ENCODE peak calls at places on chromosomes 1 and 21, in ten cellular contexts. One of them, this sample, is unnamed.

GRCh38 chr1:202815120-202815519 is 4.4 kb downstream of the PCAT6 start:
- DNase-seq in mucosa of descending colon: no peak
- DNase-seq in fibroblast of villous mesenchyme: no peak
- DNase-seq in GM23338: no peak
- DNase-seq in fibroblast of mammary gland: no peak
- DNase-seq in OCI-LY7: no peak
- DNase-seq in epithelial cell of esophagus: peak; percentile 55
- DNase-seq in fibroblast of lung: no peak
- DNase-seq in H1: no peak
- DNase-seq in adipocyte: no peak
- DNase-seq in this sample: no peak

GRCh38 chr1:94734963-94735899 is 84.9 kb upstream of the SLC44A3 start:
- DNase-seq in fibroblast of villous mesenchyme: peak; percentile 98
- DNase-seq in fibroblast of lung: peak; percentile 91
- DNase-seq in fibroblast of mammary gland: peak; percentile 75
- DNase-seq in mucosa of descending colon: peak; percentile 69
- DNase-seq in OCI-LY7: no peak
- DNase-seq in adipocyte: peak; percentile 81
- DNase-seq in H1: peak; percentile 31
- DNase-seq in GM23338: peak; percentile 46
- DNase-seq in epithelial cell of esophagus: peak; percentile 82
- DNase-seq in this sample: no peak

GRCh38 chr1:23528245-23528978 is 2.6 kb downstream of the E2F2 start:
- DNase-seq in epithelial cell of esophagus: peak; percentile 91
- DNase-seq in fibroblast of lung: peak; percentile 69
- DNase-seq in mucosa of descending colon: peak; percentile 99
- DNase-seq in fibroblast of villous mesenchyme: peak; percentile 86
- DNase-seq in H1: no peak
- DNase-seq in GM23338: no peak
- DNase-seq in adipocyte: peak; percentile 84
- DNase-seq in OCI-LY7: peak; percentile 96
- DNase-seq in fibroblast of mammary gland: peak; percentile 88
- DNase-seq in this sample: no peak

GRCh38 chr1:219621047-219621786 is 8.3 kb upstream of the ZC3H11B start:
- DNase-seq in fibroblast of mammary gland: no peak
- DNase-seq in adipocyte: no peak
- DNase-seq in GM23338: no peak
- DNase-seq in fibroblast of villous mesenchyme: no peak
- DNase-seq in mucosa of descending colon: no peak
- DNase-seq in OCI-LY7: no peak
- DNase-seq in H1: no peak
- DNase-seq in fibroblast of lung: no peak
- DNase-seq in epithelial cell of esophagus: no peak
- DNase-seq in this sample: no peak

GRCh38 chr1:102872526-102872925 is 235.8 kb downstream of the COL11A1 start:
- DNase-seq in H1: no peak
- DNase-seq in fibroblast of mammary gland: no peak
- DNase-seq in epithelial cell of esophagus: no peak
- DNase-seq in mucosa of descending colon: no peak
- DNase-seq in fibroblast of villous mesenchyme: no peak
- DNase-seq in adipocyte: no peak
- DNase-seq in OCI-LY7: no peak
- DNase-seq in fibroblast of lung: no peak
- DNase-seq in GM23338: peak; percentile 36
- DNase-seq in this sample: peak; percentile 46

GRCh38 chr1:205191617-205192016 is 19.9 kb downstream of the DSTYK start:
- DNase-seq in fibroblast of lung: no peak
- DNase-seq in adipocyte: no peak
- DNase-seq in GM23338: peak; percentile 65
- DNase-seq in OCI-LY7: no peak
- DNase-seq in fibroblast of mammary gland: no peak
- DNase-seq in mucosa of descending colon: no peak
- DNase-seq in epithelial cell of esophagus: no peak
- DNase-seq in H1: no peak
- DNase-seq in fibroblast of villous mesenchyme: no peak
- DNase-seq in this sample: peak; percentile 47

GRCh38 chr1:61388586-61388985 is 306.2 kb downstream of the NFIA start:
- DNase-seq in fibroblast of lung: peak; percentile 80
- DNase-seq in fibroblast of villous mesenchyme: peak; percentile 13
- DNase-seq in fibroblast of mammary gland: peak; percentile 58
- DNase-seq in H1: no peak
- DNase-seq in OCI-LY7: no peak
- DNase-seq in epithelial cell of esophagus: peak; percentile 21
- DNase-seq in mucosa of descending colon: no peak
- DNase-seq in adipocyte: peak; percentile 45
- DNase-seq in GM23338: no peak
- DNase-seq in this sample: no peak

GRCh38 chr1:117812868-117813511 is 116.4 kb downstream of the GDAP2 start:
- DNase-seq in adipocyte: peak; percentile 80
- DNase-seq in GM23338: no peak
- DNase-seq in fibroblast of lung: peak; percentile 68
- DNase-seq in OCI-LY7: no peak
- DNase-seq in fibroblast of mammary gland: peak; percentile 60
- DNase-seq in H1: no peak
- DNase-seq in mucosa of descending colon: no peak
- DNase-seq in fibroblast of villous mesenchyme: peak; percentile 80
- DNase-seq in epithelial cell of esophagus: no peak
- DNase-seq in this sample: no peak

DNA sequence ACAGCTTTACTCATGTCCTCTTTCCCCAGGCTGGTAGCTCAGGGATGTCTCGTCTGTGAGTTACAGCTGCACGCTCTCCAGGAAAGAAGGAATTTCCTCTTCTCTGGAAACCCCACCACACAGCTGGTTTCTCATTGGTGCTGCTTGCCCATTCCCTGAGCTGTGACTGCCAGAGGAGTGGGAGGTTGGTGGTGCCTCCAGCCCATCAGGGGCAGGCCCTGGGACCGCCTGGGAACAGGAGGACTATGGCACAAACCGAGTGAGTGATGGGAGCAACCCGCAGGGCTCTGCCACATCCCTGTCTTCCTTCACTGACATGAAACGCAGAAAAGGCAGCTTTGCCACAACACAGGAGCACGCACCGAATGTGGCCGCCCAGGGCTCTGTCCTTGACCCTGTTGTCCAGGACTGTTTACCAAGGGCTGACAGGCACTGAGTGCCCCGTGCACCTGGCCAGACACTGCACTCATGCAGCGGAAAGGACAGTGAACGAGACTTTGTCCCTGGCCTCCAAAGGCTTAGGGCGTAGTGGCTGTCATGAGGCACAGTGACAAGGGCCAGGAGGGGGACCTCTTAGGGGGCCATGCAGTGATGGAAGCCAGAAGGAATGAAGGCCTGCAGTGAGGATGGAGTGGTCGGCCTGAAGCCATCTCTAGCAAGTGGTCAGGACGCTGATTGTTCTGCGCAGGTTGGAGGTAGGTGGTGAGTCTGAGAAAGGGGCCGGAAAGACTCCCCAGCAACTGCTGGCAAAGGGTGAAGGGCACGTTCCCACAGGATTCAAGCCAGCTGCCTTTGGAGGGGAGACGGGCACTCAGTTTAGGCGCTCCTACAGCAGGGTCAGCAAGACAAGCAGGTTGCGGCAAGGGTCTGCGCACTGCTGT is 1.7 kb upstream of the CCNL2 start:
- DNase-seq in fibroblast of villous mesenchyme: no peak
- DNase-seq in fibroblast of lung: peak; percentile 18
- DNase-seq in OCI-LY7: no peak
- DNase-seq in epithelial cell of esophagus: no peak
- DNase-seq in fibroblast of mammary gland: no peak
- DNase-seq in H1: no peak
- DNase-seq in mucosa of descending colon: no peak
- DNase-seq in GM23338: no peak
- DNase-seq in adipocyte: no peak
- DNase-seq in this sample: no peak
- H3K4me3 ChIP-seq in fibroblast of villous mesenchyme: peak overlapping the region; percentile 98
- H3K4me3 ChIP-seq in fibroblast of lung: peak overlapping the region; percentile 92
- H3K4me3 ChIP-seq in OCI-LY7: peak overlapping the region; percentile 90
- H3K4me3 ChIP-seq in epithelial cell of esophagus: peak overlapping the region; percentile 97
- H3K4me3 ChIP-seq in fibroblast of mammary gland: peak overlapping the region; percentile 95
- H3K4me3 ChIP-seq in H1: peak overlapping the region; percentile 93
- H3K4me3 ChIP-seq in mucosa of descending colon: no peak overlapping the region
- H3K4me3 ChIP-seq in GM23338: peak overlapping the region; percentile 97
- H3K4me3 ChIP-seq in adipocyte: peak overlapping the region; percentile 91
- H3K4me3 ChIP-seq in this sample: peak overlapping the region; percentile 97

DNA sequence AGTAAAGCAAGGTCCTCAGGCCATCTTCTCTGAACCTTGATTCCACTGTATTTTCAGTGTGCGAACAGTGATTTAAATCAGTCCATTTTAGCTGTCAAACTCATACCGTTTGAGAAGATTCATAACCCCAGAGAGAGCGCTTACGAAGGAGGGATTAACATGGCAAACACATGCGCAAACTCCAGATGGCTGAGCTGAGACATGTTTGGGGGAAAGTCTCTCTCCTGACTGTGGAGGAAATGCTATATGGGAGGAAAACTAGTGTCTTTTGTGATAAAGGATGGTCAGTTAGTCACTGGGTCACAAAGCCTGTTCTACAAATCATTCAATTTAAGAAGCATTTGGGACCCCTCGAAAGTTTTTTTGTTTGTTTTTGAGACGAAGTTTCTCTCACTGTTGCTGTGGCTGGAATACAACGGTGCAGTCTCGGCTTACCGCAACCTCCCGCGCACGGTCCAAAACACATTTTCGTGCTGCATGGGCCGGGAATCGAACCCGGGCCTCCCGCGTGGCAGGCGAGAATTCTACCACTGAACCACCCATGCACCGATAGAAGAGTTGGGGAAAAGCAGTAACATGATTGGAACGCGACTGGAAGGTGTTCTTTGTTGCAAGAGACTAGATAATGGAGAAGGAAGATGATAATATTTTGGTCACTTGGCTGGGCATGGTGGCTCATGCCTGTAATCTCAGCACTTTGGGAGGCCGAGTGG is 58.4 kb upstream of the CXADR start:
- DNase-seq in H1: peak; percentile 71
- DNase-seq in fibroblast of lung: peak; percentile 90
- DNase-seq in mucosa of descending colon: no peak
- DNase-seq in OCI-LY7: peak; percentile 70
- DNase-seq in adipocyte: peak; percentile 79
- DNase-seq in fibroblast of mammary gland: peak; percentile 93
- DNase-seq in GM23338: peak; percentile 89
- DNase-seq in epithelial cell of esophagus: peak; percentile 82
- DNase-seq in fibroblast of villous mesenchyme: peak; percentile 91
- DNase-seq in this sample: peak; percentile 85
- H3K4me3 ChIP-seq in H1: peak overlapping the region; percentile 35
- H3K4me3 ChIP-seq in fibroblast of lung: no peak overlapping the region
- H3K4me3 ChIP-seq in mucosa of descending colon: no peak overlapping the region
- H3K4me3 ChIP-seq in OCI-LY7: no peak overlapping the region
- H3K4me3 ChIP-seq in adipocyte: peak overlapping the region; percentile 54
- H3K4me3 ChIP-seq in fibroblast of mammary gland: no peak overlapping the region
- H3K4me3 ChIP-seq in GM23338: peak overlapping the region; percentile 59
- H3K4me3 ChIP-seq in epithelial cell of esophagus: no peak overlapping the region
- H3K4me3 ChIP-seq in fibroblast of villous mesenchyme: peak overlapping the region; percentile 37
- H3K4me3 ChIP-seq in this sample: peak overlapping the region; percentile 34

GRCh38 chr1:234617986-234618725 is 8.2 kb upstream of the IRF2BP2 start:
- DNase-seq in epithelial cell of esophagus: peak; percentile 81
- DNase-seq in fibroblast of villous mesenchyme: peak; percentile 85
- DNase-seq in GM23338: peak; percentile 54
- DNase-seq in H1: no peak
- DNase-seq in fibroblast of lung: peak; percentile 93
- DNase-seq in OCI-LY7: no peak
- DNase-seq in adipocyte: peak; percentile 88
- DNase-seq in mucosa of descending colon: no peak
- DNase-seq in fibroblast of mammary gland: peak; percentile 95
- DNase-seq in this sample: peak; percentile 51
- H3K4me3 ChIP-seq in epithelial cell of esophagus: no peak overlapping the region
- H3K4me3 ChIP-seq in fibroblast of villous mesenchyme: no peak overlapping the region
- H3K4me3 ChIP-seq in GM23338: no peak overlapping the region
- H3K4me3 ChIP-seq in H1: no peak overlapping the region
- H3K4me3 ChIP-seq in fibroblast of lung: no peak overlapping the region
- H3K4me3 ChIP-seq in OCI-LY7: no peak overlapping the region
- H3K4me3 ChIP-seq in adipocyte: peak overlapping the region; percentile 48
- H3K4me3 ChIP-seq in mucosa of descending colon: no peak overlapping the region
- H3K4me3 ChIP-seq in fibroblast of mammary gland: no peak overlapping the region
- H3K4me3 ChIP-seq in this sample: no peak overlapping the region

DNA sequence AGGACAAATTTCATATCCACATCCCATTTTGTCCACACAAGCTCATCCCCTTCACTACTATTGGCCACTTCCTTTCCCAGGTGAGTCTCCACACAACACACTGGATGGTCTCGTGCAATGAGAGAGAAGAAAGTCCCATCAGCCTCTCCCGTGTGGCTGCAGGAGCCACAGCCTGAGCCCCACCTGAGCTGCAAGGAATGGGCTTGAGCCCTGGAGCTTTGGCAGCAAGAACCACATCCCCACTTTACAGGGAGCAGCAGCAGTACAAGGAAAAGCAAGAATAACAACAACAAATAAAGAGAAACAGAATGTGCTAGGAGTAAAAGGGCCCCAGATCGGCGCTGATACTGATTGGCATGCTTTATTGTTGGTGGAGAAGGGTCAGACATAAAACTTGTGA is 117.7 kb downstream of the TPTE start:
- DNase-seq in H1: no peak
- DNase-seq in mucosa of descending colon: no peak
- DNase-seq in OCI-LY7: no peak
- DNase-seq in fibroblast of villous mesenchyme: no peak
- DNase-seq in fibroblast of mammary gland: no peak
- DNase-seq in GM23338: no peak
- DNase-seq in fibroblast of lung: no peak
- DNase-seq in epithelial cell of esophagus: no peak
- DNase-seq in adipocyte: no peak
- DNase-seq in this sample: no peak
- H3K4me3 ChIP-seq in H1: no peak overlapping the region
- H3K4me3 ChIP-seq in mucosa of descending colon: no peak overlapping the region
- H3K4me3 ChIP-seq in OCI-LY7: no peak overlapping the region
- H3K4me3 ChIP-seq in fibroblast of villous mesenchyme: no peak overlapping the region
- H3K4me3 ChIP-seq in fibroblast of mammary gland: no peak overlapping the region
- H3K4me3 ChIP-seq in GM23338: peak overlapping the region; percentile 0
- H3K4me3 ChIP-seq in fibroblast of lung: no peak overlapping the region
- H3K4me3 ChIP-seq in epithelial cell of esophagus: no peak overlapping the region
- H3K4me3 ChIP-seq in adipocyte: no peak overlapping the region
- H3K4me3 ChIP-seq in this sample: no peak overlapping the region

DNA sequence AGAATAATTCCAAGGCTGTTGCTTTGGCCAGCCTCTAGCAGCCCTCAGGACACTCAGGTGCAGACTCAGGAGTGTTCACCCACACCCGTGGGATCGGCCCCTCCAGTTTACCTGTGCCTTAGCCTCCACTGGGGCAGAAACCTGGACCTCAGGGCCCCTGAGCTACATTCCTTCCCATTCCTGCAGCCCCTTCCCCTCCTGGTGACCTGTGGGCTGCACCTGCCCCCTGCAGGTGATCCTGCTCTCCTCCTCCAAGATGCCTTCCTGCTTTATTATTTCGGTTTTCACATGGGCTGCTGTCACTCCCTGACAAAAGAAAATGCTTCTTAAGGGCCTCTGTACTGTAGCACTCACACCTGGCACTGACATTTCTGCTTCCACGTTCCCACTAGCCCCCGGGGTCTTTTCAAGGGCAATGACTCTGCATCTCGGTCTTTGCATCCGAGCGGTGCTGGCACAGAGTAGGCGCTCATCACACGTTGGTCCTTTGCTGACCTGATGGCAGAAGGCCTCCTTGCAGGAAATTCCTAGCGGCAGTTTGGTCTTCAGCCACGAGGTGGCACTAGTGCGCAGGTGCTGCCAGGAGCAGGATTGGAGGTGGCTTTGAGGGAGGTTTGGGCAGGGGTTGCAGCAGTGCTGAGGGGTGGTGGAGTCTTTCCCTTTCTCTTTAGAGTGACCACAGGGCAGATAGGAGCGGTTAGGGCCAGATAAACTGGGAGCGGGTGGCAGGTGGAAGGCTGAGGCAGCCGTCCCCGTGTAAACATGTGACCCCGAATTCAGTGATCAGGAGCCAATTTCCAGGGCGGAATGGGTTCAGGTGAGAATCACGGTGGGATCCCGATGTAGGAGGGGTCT is 25.3 kb upstream of the ETV3 start:
- DNase-seq in fibroblast of villous mesenchyme: peak; percentile 50
- DNase-seq in GM23338: peak; percentile 93
- DNase-seq in fibroblast of mammary gland: peak; percentile 54
- DNase-seq in epithelial cell of esophagus: peak; percentile 68
- DNase-seq in fibroblast of lung: peak; percentile 36
- DNase-seq in H1: peak; percentile 86
- DNase-seq in mucosa of descending colon: peak; percentile 84
- DNase-seq in adipocyte: peak; percentile 83
- DNase-seq in OCI-LY7: peak; percentile 64
- DNase-seq in this sample: peak; percentile 81
- H3K4me3 ChIP-seq in fibroblast of villous mesenchyme: no peak overlapping the region
- H3K4me3 ChIP-seq in GM23338: peak overlapping the region; percentile 39
- H3K4me3 ChIP-seq in fibroblast of mammary gland: no peak overlapping the region
- H3K4me3 ChIP-seq in epithelial cell of esophagus: no peak overlapping the region
- H3K4me3 ChIP-seq in fibroblast of lung: no peak overlapping the region
- H3K4me3 ChIP-seq in H1: no peak overlapping the region
- H3K4me3 ChIP-seq in mucosa of descending colon: no peak overlapping the region
- H3K4me3 ChIP-seq in adipocyte: no peak overlapping the region
- H3K4me3 ChIP-seq in OCI-LY7: no peak overlapping the region
- H3K4me3 ChIP-seq in this sample: no peak overlapping the region